ENCODE peak calls at places on chromosomes 3 and 15, in seven cellular contexts. Z is HCT116, M is H9, G is ovary, C is neural progenitor cell, N is breast epithelium, Q is adrenal gland. W is an unnamed sample. For H3K27me3, the result is how much of the 10 kb centered on the place peaks cover.

GRCh38 chr3:170585008-170585936 is 603 bp downstream of the SLC7A14 start:
- DNase-seq in C (peak), Q (no peak), M (peak), G (no peak), Z (no peak), N (no peak), W (no peak)

GRCh38 chr3:133295199-133295901 is 104.5 kb upstream of the BFSP2 start:
- DNase-seq in Q (no peak), M (peak), G (no peak), Z (no peak), N (no peak), C (no peak), W (peak)

GRCh38 chr3:12405432-12406272 is 78.6 kb upstream of the TSEN2 start:
- DNase-seq in M (no peak), Z (peak), Q (peak), N (peak), G (peak), C (no peak), W (no peak)

GRCh38 chr15:47715856-47716445 is 1.4 kb upstream of the SEMA6D start:
- DNase-seq in Q (no peak), Z (no peak), M (no peak), C (peak), G (peak), N (no peak), W (no peak)

GRCh38 chr3:52401551-52401950 is 43.4 kb downstream of the SEMA3G start:
- DNase-seq in N (no peak), Z (no peak), G (no peak), C (no peak), Q (no peak), M (no peak), W (no peak)

GRCh38 chr3:130841357-130841756 is 52.5 kb upstream of the ATP2C1 start:
- DNase-seq in G (no peak), C (no peak), Q (no peak), Z (no peak), M (no peak), N (no peak), W (no peak)

GRCh38 chr3:63857311-63857710 is 6.3 kb downstream of the THOC7 start:
- DNase-seq in M (no peak), N (no peak), C (no peak), Z (no peak), Q (no peak), G (no peak), W (no peak)

GRCh38 chr3:140276698-140277097 is 341.7 kb downstream of the CLSTN2 start:
- DNase-seq in Q (peak), N (no peak), M (peak), G (no peak), Z (peak), C (peak), W (no peak)

GRCh38 chr3:43221076-43221475 is 65.3 kb upstream of the SNRK start:
- DNase-seq in G (no peak), Z (no peak), C (no peak), Q (no peak), N (no peak), M (no peak), W (no peak)

GRCh38 chr15:69451951-69452701 is 492 bp upstream of the RPLP1 start:
- DNase-seq in N (no peak), Q (peak), Z (no peak), M (no peak), G (no peak), C (peak), W (no peak)

GRCh38 chr3:110419096-110419495 is 652.5 kb upstream of the NECTIN3 start:
- DNase-seq in Z (no peak), M (no peak), G (no peak), Q (no peak), C (no peak), N (no peak), W (no peak)

GRCh38 chr15:74793135-74794028 is 11.5 kb downstream of the CSK start:
- DNase-seq in M (no peak), N (no peak), C (no peak), G (no peak), Q (no peak), Z (no peak), W (no peak)

GRCh38 chr15:60651155-60651554 is 172.2 kb upstream of the ICE2 start:
- DNase-seq in Q (no peak), Z (no peak), M (no peak), C (no peak), G (no peak), N (no peak), W (no peak)

GRCh38 chr3:158095302-158095997 is 10.8 kb downstream of the SHOX2 start:
- DNase-seq in Q (no peak), N (no peak), C (peak), G (no peak), Z (no peak), M (peak), W (peak)

GRCh38 chr3:158097141-158097540 is 9.1 kb downstream of the SHOX2 start:
- DNase-seq in Q (no peak), N (no peak), C (no peak), Z (no peak), G (no peak), M (no peak), W (peak)

GRCh38 chr3:158093526-158093925 is 12.7 kb downstream of the SHOX2 start:
- DNase-seq in Q (no peak), C (no peak), G (no peak), M (no peak), N (no peak), Z (no peak), W (no peak)

GRCh38 chr3:158094235-158094916 is 11.8 kb downstream of the SHOX2 start:
- DNase-seq in Z (no peak), Q (no peak), C (peak), G (no peak), M (peak), N (no peak), W (peak)

GRCh38 chr3:158094917-158095301 is 11.3 kb downstream of the SHOX2 start:
- DNase-seq in Z (no peak), G (no peak), N (no peak), C (peak), M (no peak), Q (no peak), W (peak)
- H3K27me3 ChIP-seq in Z (under half), G (under half), N (under half), C (half or more), M (under half), Q (half or more), W (under half)

DNA sequence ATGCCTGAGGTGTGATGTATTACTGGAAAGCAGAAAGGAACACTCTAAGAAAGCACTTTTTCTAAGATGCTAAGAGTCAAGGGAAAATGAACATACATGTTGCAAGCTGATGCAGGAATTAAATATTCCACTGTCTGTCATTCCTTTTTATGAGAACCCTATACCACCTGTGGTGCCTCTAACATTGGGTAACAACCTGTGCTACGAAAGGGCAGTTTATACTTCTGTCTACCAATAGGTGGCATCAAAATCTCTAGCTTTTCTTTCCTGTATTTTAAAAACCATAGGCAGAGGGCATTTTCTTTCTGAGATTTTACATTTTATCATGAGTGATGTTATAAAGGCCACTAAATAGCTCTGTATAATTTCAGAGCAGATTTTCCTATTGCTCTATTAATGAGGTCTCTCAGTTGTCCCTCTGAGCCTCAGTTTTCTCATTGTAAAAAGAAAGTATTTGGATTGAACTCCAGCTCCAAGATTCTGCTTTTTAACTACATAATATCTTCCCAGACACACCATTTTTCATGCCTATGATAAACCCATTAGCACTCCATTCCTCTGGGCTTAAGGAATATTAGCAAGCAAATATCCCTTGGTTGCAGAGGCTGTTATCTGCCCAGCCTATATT is 3.5 kb upstream of the CPNE4 start:
- DNase-seq in M (no peak), N (no peak), G (no peak), Q (no peak), C (peak), Z (no peak), W (no peak)
- TF ChIP-seq CTCF in M (peak), N (no peak), G (no peak), Q (peak), C (peak), Z (peak), W (peak)

DNA sequence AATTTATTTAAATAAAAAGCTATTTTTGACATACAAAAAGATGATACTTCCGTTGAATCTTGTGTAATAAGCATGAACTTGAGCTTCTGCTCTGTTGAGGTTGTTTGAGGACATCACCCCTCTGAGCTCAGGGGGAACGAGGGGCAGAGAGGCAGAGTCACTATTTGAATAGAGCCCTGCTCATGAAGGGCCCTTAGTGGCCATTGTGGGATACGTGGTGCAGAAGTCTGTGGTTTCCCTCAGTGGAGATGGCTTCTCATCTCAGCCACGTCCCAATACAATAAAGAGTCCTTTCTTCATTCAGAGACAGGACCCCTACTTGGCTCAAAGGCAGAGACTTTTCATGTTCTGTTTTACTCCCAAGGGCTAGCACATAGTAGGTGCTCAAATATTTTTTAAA is 10.7 kb downstream of the CEMIP start:
- DNase-seq in Z (no peak), Q (no peak), N (no peak), C (no peak), M (no peak), G (no peak), W (no peak)
- H3K27me3 ChIP-seq in Z (under half), Q (under half), N (under half), C (under half), M (under half), G (under half), W (under half)

GRCh38 chr3:102536479-102536878 is 101.7 kb downstream of the ZPLD1 start:
- DNase-seq in N (no peak), M (no peak), G (no peak), C (peak), Z (peak), Q (no peak), W (peak)
- TF ChIP-seq CTCF in N (peak), M (peak), G (no peak), C (peak), Z (peak), Q (no peak), W (peak)

W was measured in GM06990.